ENCODE peak calls at places on chromosomes 11 and 22, in four cellular contexts. F, M, R and J are unnamed samples.

GRCh38 chr11:69518081-69518950 is 36.9 kb downstream of the LINC01488 start:
- DNase-seq in R (no peak), M (no peak), F (no peak), J (no peak)

GRCh38 chr11:23976776-23977380 is 520.0 kb upstream of the LUZP2 start:
- DNase-seq in R (no peak), M (no peak), F (no peak), J (no peak)

GRCh38 chr11:114287154-114287553 is 9.0 kb upstream of the NNMT start:
- DNase-seq in R (no peak), F (no peak), M (no peak), J (no peak)

GRCh38 chr22:45120931-45121330 is 42.8 kb upstream of the NUP50 start:
- DNase-seq in R (no peak), F (no peak), M (no peak), J (no peak)

GRCh38 chr22:31630331-31631329 is 31.4 kb downstream of the PISD start:
- DNase-seq in R (peak), M (peak), F (peak), J (no peak)

GRCh38 chr11:1062075-1062820 is 12.4 kb upstream of the MUC2 start:
- DNase-seq in M (no peak), R (no peak), F (no peak), J (no peak)

GRCh38 chr11:76781046-76781801 is 1.9 kb upstream of the TSKU start:
- DNase-seq in R (no peak), M (no peak), F (no peak), J (no peak)

GRCh38 chr11:133107753-133108152 is 424.5 kb downstream of the OPCML start:
- DNase-seq in M (no peak), F (no peak), R (no peak), J (no peak)

GRCh38 chr11:43802509-43802908 is 78.1 kb upstream of the ALKBH3 start:
- DNase-seq in F (no peak), M (no peak), R (no peak), J (no peak)

GRCh38 chr11:33133761-33134160 is 27.5 kb downstream of the CSTF3 start:
- DNase-seq in M (peak), F (no peak), R (no peak), J (no peak)

GRCh38 chr11:8577791-8578581 is 16.0 kb downstream of the STK33 start:
- DNase-seq in R (no peak), F (no peak), M (no peak), J (no peak)

GRCh38 chr22:37417737-37418348 is 9.4 kb downstream of the ELFN2 start:
- DNase-seq in F (no peak), R (peak), M (no peak), J (no peak)

GRCh38 chr11:11513438-11513837 is 108.4 kb downstream of the GALNT18 start:
- DNase-seq in F (no peak), R (no peak), M (peak), J (no peak)

GRCh38 chr22:38144025-38144405 is 33.5 kb upstream of the BAIAP2L2 start:
- DNase-seq in R (no peak), F (no peak), M (no peak), J (no peak)

GRCh38 chr11:35077709-35078695 is 61.0 kb upstream of the CD44 start:
- DNase-seq in R (no peak), M (no peak), F (no peak), J (no peak)

GRCh38 chr11:122983438-122984185 is 2.0 kb upstream of the BSX start:
- DNase-seq in M (no peak), F (peak), R (no peak), J (no peak)

GRCh38 chr11:44949160-44950035 is 1.3 kb downstream of the TP53I11 start:
- DNase-seq in F (no peak), R (no peak), M (peak), J (peak)

GRCh38 chr22:33519140-33519973 is 400.9 kb downstream of the LARGE1 start:
- DNase-seq in F (peak), M (peak), R (peak), J (peak)

GRCh38 chr11:62994775-62995174 is 10.0 kb upstream of the SLC22A6 start:
- DNase-seq in F (no peak), M (no peak), R (no peak), J (no peak)